ENCODE peak calls at places on chromosome X, in six cellular contexts. J is GM12892, N is M059J, R is ACHN, P is nephron progenitor cell, A is H1. G is an unnamed sample.

GRCh38 chrX:153450114-153450948 is 4.5 kb upstream of the TREX2 start:
- DNase-seq in R (no peak), P (no peak), J (no peak), N (no peak), A (no peak), G (no peak)

GRCh38 chrX:74325130-74326059 is 21.4 kb downstream of the ZCCHC13 start:
- DNase-seq in N (no peak), A (peak), J (no peak), R (no peak), P (no peak), G (no peak)

GRCh38 chrX:129634541-129634940 is 20.2 kb downstream of the APLN start:
- DNase-seq in N (peak), A (no peak), P (no peak), R (no peak), J (no peak), G (no peak)

GRCh38 chrX:16573781-16574180 is 76.2 kb upstream of the S100G start:
- DNase-seq in R (peak), A (no peak), N (peak), P (no peak), J (no peak), G (no peak)

GRCh38 chrX:133649659-133650058 is 234.4 kb upstream of the GPC4 start:
- DNase-seq in J (no peak), A (peak), P (no peak), N (no peak), R (no peak), G (no peak)

GRCh38 chrX:16239211-16239610 is 71.9 kb downstream of the MAGEB17 start:
- DNase-seq in P (no peak), N (peak), J (no peak), R (peak), A (no peak), G (peak)

GRCh38 chrX:41381685-41382084 is 47.7 kb downstream of the DDX3X start:
- DNase-seq in R (peak), A (no peak), N (peak), P (no peak), J (no peak), G (no peak)

GRCh38 chrX:51336584-51336983 is 4.0 kb downstream of the NUDT10 start:
- DNase-seq in R (peak), P (peak), N (peak), J (peak), A (no peak), G (no peak)

GRCh38 chrX:45709381-45709780 is 508.7 kb upstream of the DIPK2B start:
- DNase-seq in N (peak), J (no peak), R (peak), A (no peak), P (no peak), G (no peak)

GRCh38 chrX:3549442-3549875 is 164.0 kb downstream of the PRKX start:
- DNase-seq in N (peak), P (no peak), A (no peak), R (peak), J (no peak), G (no peak)

GRCh38 chrX:17062065-17062464 is 115.6 kb downstream of the REPS2 start:
- DNase-seq in J (no peak), R (no peak), N (no peak), A (no peak), P (no peak), G (no peak)

GRCh38 chrX:55149242-55149641 is 60.4 kb downstream of the PAGE2 start:
- DNase-seq in P (no peak), R (no peak), N (no peak), A (no peak), J (no peak), G (no peak)

GRCh38 chrX:102658551-102658950 is 7.3 kb downstream of the GPRASP1 start:
- DNase-seq in A (no peak), P (no peak), N (no peak), J (no peak), R (no peak), G (no peak)

GRCh38 chrX:120365320-120365719 is 3.4 kb downstream of the ATP1B4 start:
- DNase-seq in A (peak), R (peak), J (peak), P (peak), N (peak), G (peak)

GRCh38 chrX:111507931-111508330 is 3.5 kb upstream of the SERTM2 start:
- DNase-seq in J (no peak), N (peak), P (no peak), A (no peak), R (no peak), G (no peak)

GRCh38 chrX:153556767-153557166 is 39.3 kb downstream of the ATP2B3 start:
- DNase-seq in P (no peak), J (no peak), A (no peak), N (no peak), R (no peak), G (no peak)

GRCh38 chrX:53190363-53190960 is 34.5 kb downstream of the KDM5C start:
- DNase-seq in R (peak), J (no peak), P (peak), N (peak), A (peak), G (no peak)

GRCh38 chrX:20974326-20974725 is 399.9 kb upstream of the CNKSR2 start:
- DNase-seq in R (peak), N (peak), A (no peak), J (no peak), P (no peak), G (no peak)

GRCh38 chrX:8848921-8849320 is 47.7 kb upstream of the FAM9A start:
- DNase-seq in N (peak), A (no peak), R (peak), J (no peak), P (no peak), G (no peak)

GRCh38 chrX:141917801-141918200 is 14.1 kb downstream of the MAGEC1 start:
- DNase-seq in P (no peak), J (no peak), N (no peak), R (no peak), A (no peak), G (no peak)

GRCh38 chrX:151754042-151754419 is 19.5 kb downstream of the CNGA2 start:
- DNase-seq in P (no peak), N (peak), J (no peak), A (peak), R (no peak), G (no peak)

GRCh38 chrX:15988661-15989603 is 134.3 kb upstream of the AP1S2 start:
- DNase-seq in N (peak), P (no peak), R (peak), A (no peak), J (no peak), G (no peak)

GRCh38 chrX:46599051-46599560 is 25.5 kb downstream of the CHST7 start:
- DNase-seq in N (no peak), P (no peak), R (no peak), J (no peak), A (no peak), G (no peak)

GRCh38 chrX:46588263-46588662 is 14.7 kb downstream of the CHST7 start:
- DNase-seq in J (no peak), P (no peak), A (peak), R (peak), N (peak), G (no peak)